ENCODE peak calls at places on chromosome 17, in four cellular contexts. S, Z, E and H are unnamed samples.

GRCh38 chr17:27762527-27763305 is 37.6 kb downstream of the NOS2 start:
- DNase-seq in E (peak; percentile 92), Z (no peak), S (peak; percentile 39), H (no peak)

GRCh38 chr17:8740486-8740885 is 4.2 kb downstream of the CCDC42 start:
- DNase-seq in E (peak; percentile 88), Z (no peak), S (no peak), H (no peak)

GRCh38 chr17:9837551-9838471 is 12.1 kb downstream of the GLP2R start:
- DNase-seq in S (peak; percentile 42), E (peak; percentile 52), Z (no peak), H (peak; percentile 61)

GRCh38 chr17:9668532-9668931 is 23.2 kb downstream of the USP43 start:
- DNase-seq in E (peak; percentile 59), S (no peak), Z (no peak), H (no peak)

GRCh38 chr17:6435051-6435450 is at the start of gene AIPL1:
- DNase-seq in Z (no peak), E (no peak), S (no peak), H (no peak)

GRCh38 chr17:32970281-32970680 is 21.4 kb upstream of the SPACA3 start:
- DNase-seq in S (no peak), Z (no peak), E (no peak), H (no peak)

GRCh38 chr17:2174471-2175293 is 119.8 kb downstream of the HIC1 start:
- DNase-seq in S (peak; percentile 86), E (no peak), Z (no peak), H (peak; percentile 81)

GRCh38 chr17:68697850-68698313 is 96.7 kb upstream of the FAM20A start:
- DNase-seq in Z (no peak), E (no peak), S (peak; percentile 29), H (no peak)

GRCh38 chr17:68461589-68461988 is 4.3 kb upstream of the WIPI1 start:
- DNase-seq in S (peak; percentile 82), Z (no peak), E (peak; percentile 67), H (no peak)

GRCh38 chr17:28478940-28479615 is 5.6 kb downstream of the SLC13A2 start:
- DNase-seq in S (no peak), E (no peak), Z (no peak), H (no peak)

GRCh38 chr17:58564971-58565370 is 50.5 kb upstream of the MTMR4 start:
- DNase-seq in E (no peak), S (no peak), Z (no peak), H (no peak)

GRCh38 chr17:76317535-76317934 is 9.5 kb upstream of the QRICH2 start:
- DNase-seq in E (no peak), Z (no peak), S (no peak), H (no peak)

GRCh38 chr17:38893612-38894011 is 23.8 kb downstream of the LASP1 start:
- DNase-seq in S (peak; percentile 53), E (no peak), Z (no peak), H (peak; percentile 56)

GRCh38 chr17:76370261-76370993 is 14.0 kb upstream of the SPHK1 start:
- DNase-seq in E (no peak), Z (no peak), S (peak; percentile 84), H (peak; percentile 87)

GRCh38 chr17:68197091-68197996 is 50.5 kb upstream of the AMZ2 start:
- DNase-seq in Z (no peak), E (peak; percentile 88), S (no peak), H (peak; percentile 21)

GRCh38 chr17:7552621-7553051 is 3.8 kb downstream of the TNFSF12 start:
- DNase-seq in S (no peak), Z (no peak), E (no peak), H (no peak)

GRCh38 chr17:58710948-58711552 is 18.6 kb downstream of the RAD51C start:
- DNase-seq in Z (no peak), E (peak; percentile 77), S (no peak), H (no peak)

GRCh38 chr17:67379251-67379630 is 2.2 kb downstream of the PITPNC1 start:
- DNase-seq in E (peak; percentile 62), Z (no peak), S (no peak), H (no peak)

GRCh38 chr17:36182176-36183000 is 6.0 kb upstream of the TBC1D3B start:
- DNase-seq in S (no peak), Z (no peak), E (no peak), H (no peak)

GRCh38 chr17:39722965-39723848 is 7.1 kb downstream of the MIEN1 start:
- DNase-seq in S (no peak), Z (no peak), E (peak; percentile 90), H (no peak)

GRCh38 chr17:57943140-57943539 is 12.1 kb downstream of the CUEDC1 start:
- DNase-seq in S (no peak), E (no peak), Z (no peak), H (no peak)

GRCh38 chr17:76252040-76252954 is 12.0 kb upstream of the RNF157 start:
- DNase-seq in Z (no peak), E (peak; percentile 42), S (peak; percentile 70), H (no peak)

GRCh38 chr17:81044764-81045589 is 10.0 kb downstream of the BAIAP2 start:
- DNase-seq in S (peak; percentile 69), Z (no peak), E (no peak), H (peak; percentile 89)

GRCh38 chr17:7296189-7296861 is 1.9 kb upstream of the YBX2 start:
- DNase-seq in E (peak; percentile 98), Z (no peak), S (peak; percentile 85), H (peak; percentile 86)

GRCh38 chr17:50137050-50137449 is 7.1 kb upstream of the SAMD14 start:
- DNase-seq in Z (no peak), E (no peak), S (no peak), H (no peak)

GRCh38 chr17:57956311-57957119 is 1.3 kb upstream of the CUEDC1 start:
- DNase-seq in Z (no peak), S (no peak), E (peak; percentile 74), H (no peak)

GRCh38 chr17:53749178-53749577 is 73.5 kb upstream of the KIF2B start:
- DNase-seq in E (peak; percentile 75), S (no peak), Z (peak; percentile 7), H (no peak)

GRCh38 chr17:21288581-21289017 is 4.1 kb downstream of the MAP2K3 start:
- DNase-seq in S (no peak), E (no peak), Z (no peak), H (no peak)

GRCh38 chr17:44451832-44452231 is 51.4 kb downstream of the GPATCH8 start:
- DNase-seq in E (peak; percentile 54), Z (no peak), S (no peak), H (no peak)

GRCh38 chr17:40330850-40331470 is 22.0 kb downstream of the RARA start:
- DNase-seq in E (no peak), S (no peak), Z (no peak), H (no peak)

GRCh38 chr17:4895676-4896331 is 3.5 kb upstream of the C17orf107 start:
- DNase-seq in E (peak; percentile 92), Z (no peak), S (no peak), H (no peak)

GRCh38 chr17:81349397-81350319 is 45.6 kb upstream of the BAHCC1 start:
- DNase-seq in S (peak; percentile 22), Z (no peak), E (peak; percentile 40), H (no peak)

GRCh38 chr17:31048780-31049179 is 46.0 kb upstream of the NF1 start:
- DNase-seq in Z (no peak), S (no peak), E (no peak), H (no peak)

GRCh38 chr17:19398301-19399181 is 11.6 kb upstream of the MFAP4 start:
- DNase-seq in E (peak; percentile 54), Z (no peak), S (peak; percentile 75), H (peak; percentile 68)

GRCh38 chr17:19392303-19392702 is 5.3 kb upstream of the MFAP4 start:
- DNase-seq in S (no peak), E (no peak), Z (no peak), H (no peak)

GRCh38 chr17:19401321-19402010 is 9.6 kb upstream of the RNF112 start:
- DNase-seq in Z (no peak), S (no peak), E (no peak), H (no peak)

GRCh38 chr17:19399750-19400450 is 11.1 kb upstream of the RNF112 start:
- DNase-seq in E (no peak), S (no peak), Z (no peak), H (no peak)

DNA sequence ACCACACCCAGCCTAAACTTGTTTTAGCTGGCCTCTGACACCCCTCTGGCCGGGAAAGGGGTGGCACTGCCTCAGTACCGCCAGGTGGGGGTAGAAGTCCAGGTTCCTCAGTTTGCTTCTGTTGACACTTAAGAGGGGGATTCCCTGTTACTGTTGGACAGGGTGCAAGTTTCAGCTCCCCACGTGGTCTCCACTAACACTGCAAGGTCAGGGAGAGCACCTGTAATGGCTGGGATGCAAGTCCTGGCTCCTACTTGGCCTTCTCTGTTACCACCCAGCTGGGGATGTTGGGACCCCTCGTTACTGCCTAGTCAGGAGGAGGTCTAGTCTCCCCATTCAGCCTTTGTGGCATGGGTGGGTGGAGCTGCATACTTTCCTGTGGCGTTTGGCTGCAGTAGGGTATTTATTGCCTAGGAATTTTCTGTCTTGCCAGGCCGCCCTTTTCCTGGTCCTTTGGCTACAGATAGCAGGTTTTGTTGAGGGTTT is 10.6 kb upstream of the MFAP4 start:
- DNase-seq in E (peak; percentile 88), Z (peak; percentile 51), S (peak; percentile 13), H (no peak)
- TF ChIP-seq CTCF in E (peak; percentile 77), Z (peak; percentile 66), S (no peak), H (no peak)

DNA sequence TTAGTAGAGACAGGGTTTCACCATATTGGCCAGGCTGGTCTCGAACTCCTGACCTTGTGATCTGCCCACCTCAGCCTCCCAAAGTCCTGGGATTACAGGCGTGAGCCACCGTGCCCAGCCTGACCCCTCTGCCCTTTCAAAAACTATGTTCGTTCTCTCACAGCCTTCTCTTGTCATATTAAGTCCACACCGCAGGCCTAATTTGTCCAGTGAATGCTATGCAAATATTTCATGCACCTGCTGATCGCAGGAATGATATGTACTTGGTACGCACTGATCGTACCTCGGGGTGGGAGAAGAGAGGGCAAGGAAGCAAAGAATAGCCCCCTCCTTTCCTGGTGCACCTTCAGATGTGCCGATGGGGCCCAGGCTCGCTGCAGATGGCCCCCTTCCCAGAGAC is 3.0 kb upstream of the BIRC5 start:
- DNase-seq in E (no peak), Z (no peak), S (no peak), H (no peak)
- H3K4me1 ChIP-seq in E (no peaks in the 10 kb centered on the region), Z (no peaks in the 10 kb centered on the region), S (peaks cover 5% of the 10 kb centered on the region), H (peaks cover 10% of the 10 kb centered on the region)

GRCh38 chr17:72797142-72797541 is 295.3 kb downstream of the SLC39A11 start:
- DNase-seq in Z (no peak), S (no peak), E (no peak), H (no peak)
- H3K9me3 ChIP-seq in Z (no peaks in the 10 kb centered on the region), S (no peaks in the 10 kb centered on the region), E (peaks cover 54% of the 10 kb centered on the region), H (peaks cover 65% of the 10 kb centered on the region)

DNA sequence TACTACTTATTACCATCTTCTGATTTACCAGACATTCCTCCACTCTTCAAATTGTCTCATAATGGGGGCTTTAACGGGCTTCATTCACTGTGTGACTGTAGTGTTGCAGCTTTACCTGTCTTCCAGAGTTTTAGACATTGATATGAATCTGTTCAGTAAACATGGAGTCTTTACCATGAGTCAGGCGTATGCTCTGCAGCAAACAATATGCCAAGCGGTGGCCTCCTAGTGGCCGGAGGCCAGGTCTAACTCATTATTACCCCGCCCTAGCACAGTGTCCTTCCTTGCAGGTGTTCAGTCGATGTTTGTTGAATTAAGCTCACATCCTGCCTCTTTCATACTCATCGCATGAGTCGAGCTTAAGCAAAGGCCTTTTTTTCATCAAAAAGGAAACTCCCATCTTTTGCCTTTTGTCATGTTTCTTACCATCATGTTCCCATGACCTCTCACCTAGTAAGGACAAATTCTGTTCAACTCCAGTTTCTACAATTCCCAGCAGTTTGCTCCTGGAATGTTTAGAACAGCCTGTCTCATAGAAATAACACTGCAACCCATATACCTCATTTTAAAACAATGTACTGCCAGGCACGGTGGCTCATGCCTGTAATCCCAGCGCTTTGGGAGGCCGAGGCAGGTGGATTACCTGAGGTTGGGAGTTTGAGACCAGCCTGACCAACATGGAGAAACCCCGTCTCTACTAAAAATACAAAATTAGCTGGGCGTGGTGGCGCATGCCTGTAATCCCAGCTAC is 39.4 kb downstream of the TUBD1 start:
- DNase-seq in S (peak; percentile 48), Z (no peak), E (peak; percentile 89), H (no peak)
- TF ChIP-seq CTCF in S (no peak), Z (peak; percentile 65), E (peak; percentile 72), H (peak; percentile 38)